ENCODE peak calls at places on chromosomes 11 and 22, in six cellular contexts. I, A, F, X, M and D are unnamed samples.
A peak's percentile ranks its signal among the peaks of the same experiment; 100 is the strongest.

GRCh38 chr22:19576460-19577421 is 52.5 kb upstream of the CLDN5 start:
- DNase-seq in I (no peak), A (peak; percentile 94), F (no peak), X (no peak), M (peak; percentile 73), D (no peak)

GRCh38 chr22:28884754-28885375 is 1.5 kb downstream of the ZNRF3 start:
- DNase-seq in I (no peak), A (no peak), F (no peak), X (no peak), M (no peak), D (no peak)

GRCh38 chr22:27987557-27987956 is 68.5 kb upstream of the PITPNB start:
- DNase-seq in I (peak; percentile 11), A (peak; percentile 38), F (no peak), X (peak; percentile 75), M (no peak), D (no peak)

GRCh38 chr11:62124186-62125113 is 639 bp downstream of the INCENP start:
- DNase-seq in I (no peak), A (peak; percentile 25), F (peak; percentile 34), X (no peak), M (peak; percentile 22), D (peak; percentile 53)

GRCh38 chr11:133835258-133836075 is 9.8 kb downstream of the SPATA19 start:
- DNase-seq in I (no peak), A (peak; percentile 64), F (peak; percentile 42), X (no peak), M (peak; percentile 29), D (no peak)

GRCh38 chr11:122451911-122452310 is 203.6 kb upstream of the UBASH3B start:
- DNase-seq in I (no peak), A (no peak), F (no peak), X (no peak), M (no peak), D (no peak)

GRCh38 chr11:123525511-123525918 is 95.4 kb downstream of the GRAMD1B start:
- DNase-seq in I (no peak), A (no peak), F (no peak), X (no peak), M (no peak), D (no peak)

GRCh38 chr11:118996926-118997626 is 862 bp upstream of the CENATAC start:
- DNase-seq in I (no peak), A (peak; percentile 85), F (no peak), X (no peak), M (peak; percentile 41), D (peak; percentile 34)

GRCh38 chr11:10858505-10859360 is 880 bp upstream of the ZBED5 start:
- DNase-seq in I (peak; percentile 70), A (peak; percentile 59), F (peak; percentile 73), X (no peak), M (peak; percentile 50), D (peak; percentile 67)

GRCh38 chr11:120334332-120334731 is 1.9 kb upstream of the ARHGEF12 start:
- DNase-seq in I (no peak), A (no peak), F (no peak), X (no peak), M (no peak), D (no peak)

GRCh38 chr11:76424891-76425290 is 19.9 kb upstream of the EMSY start:
- DNase-seq in I (no peak), A (no peak), F (no peak), X (no peak), M (no peak), D (peak; percentile 21)

GRCh38 chr11:28144808-28145207 is 36.6 kb downstream of the METTL15 start:
- DNase-seq in I (no peak), A (no peak), F (no peak), X (no peak), M (no peak), D (no peak)

GRCh38 chr11:100632970-100633452 is 54.1 kb upstream of the ARHGAP42 start:
- DNase-seq in I (peak; percentile 56), A (no peak), F (peak; percentile 64), X (no peak), M (no peak), D (no peak)

GRCh38 chr11:8019671-8020597 is 32.8 kb downstream of the EIF3F start:
- DNase-seq in I (peak; percentile 39), A (no peak), F (no peak), X (no peak), M (peak; percentile 55), D (no peak)

GRCh38 chr11:27229511-27230174 is 133.4 kb downstream of the CCDC34 start:
- DNase-seq in I (no peak), A (no peak), F (no peak), X (no peak), M (no peak), D (no peak)

GRCh38 chr11:17314232-17314547 is 37.4 kb upstream of the NCR3LG1 start:
- DNase-seq in I (no peak), A (peak; percentile 5), F (no peak), X (peak; percentile 82), M (no peak), D (no peak)

GRCh38 chr11:36500315-36500721 is 9.8 kb downstream of the TRAF6 start:
- DNase-seq in I (no peak), A (peak; percentile 81), F (no peak), X (peak; percentile 77), M (no peak), D (peak; percentile 63)

GRCh38 chr22:17706451-17706900 is 67.8 kb downstream of the BID start:
- DNase-seq in I (peak; percentile 24), A (peak; percentile 65), F (no peak), X (peak; percentile 65), M (peak; percentile 27), D (peak; percentile 88)

GRCh38 chr11:6610591-6610990 is 1.4 kb downstream of the TAF10 start:
- DNase-seq in I (no peak), A (no peak), F (no peak), X (no peak), M (peak; percentile 1), D (no peak)

GRCh38 chr11:75141166-75141565 is 9.7 kb upstream of the SLCO2B1 start:
- DNase-seq in I (no peak), A (no peak), F (no peak), X (no peak), M (no peak), D (no peak)

GRCh38 chr11:60929774-60930173 is 5.5 kb downstream of the TMEM132A start:
- DNase-seq in I (no peak), A (no peak), F (no peak), X (no peak), M (no peak), D (no peak)

GRCh38 chr11:121929581-121929980 is 186.4 kb downstream of the BLID start:
- DNase-seq in I (peak; percentile 21), A (no peak), F (no peak), X (no peak), M (no peak), D (no peak)